ENCODE peak calls at places on chromosomes 16 and 17, in nine cellular contexts. J is ACHN, O is HuH-7, E is EL, A is NCI-H1694, R is IMR-90, K is choroid plexus epithelial cell, Y is glutamatergic neuron, U is H7. X is an unnamed sample.

GRCh38 chr16:87123356-87124001 is 193.7 kb downstream of the C16orf95 start:
- DNase-seq in Y (no peak), R (no peak), E (peak), K (peak), A (no peak), U (peak), J (no peak), O (no peak), X (no peak)

GRCh38 chr16:75256871-75257343 is 5.5 kb upstream of the BCAR1 start:
- DNase-seq in U (peak), O (no peak), R (peak), J (no peak), A (no peak), K (peak), E (peak), Y (peak), X (no peak)

GRCh38 chr16:10787304-10787703 is 31.3 kb downstream of the TVP23A start:
- DNase-seq in U (no peak), J (no peak), R (no peak), O (no peak), K (no peak), E (no peak), Y (no peak), A (no peak), X (no peak)

GRCh38 chr16:17328971-17329370 is 141.8 kb downstream of the XYLT1 start:
- DNase-seq in E (no peak), K (no peak), A (peak), U (no peak), R (no peak), J (no peak), O (no peak), Y (no peak), X (no peak)

GRCh38 chr17:77601054-77601979 is 357.2 kb upstream of the TNRC6C start:
- DNase-seq in J (no peak), O (no peak), R (no peak), U (peak), Y (no peak), K (no peak), A (no peak), E (no peak), X (no peak)

GRCh38 chr16:85514295-85514600 is 98.9 kb upstream of the GSE1 start:
- DNase-seq in U (no peak), R (peak), J (no peak), O (no peak), Y (no peak), K (no peak), A (peak), E (no peak), X (no peak)

GRCh38 chr17:66985338-66985737 is 20.8 kb downstream of the CACNG4 start:
- DNase-seq in K (no peak), O (no peak), A (no peak), U (no peak), J (no peak), E (no peak), Y (peak), R (no peak), X (no peak)

GRCh38 chr16:73113326-73113720 is 65.4 kb upstream of the ZFHX3 start:
- DNase-seq in R (peak), J (no peak), U (no peak), Y (no peak), A (no peak), O (no peak), K (peak), E (peak), X (no peak)

GRCh38 chr17:47704116-47704515 is 10.2 kb downstream of the TBKBP1 start:
- DNase-seq in E (no peak), Y (no peak), R (no peak), U (no peak), J (no peak), K (no peak), O (no peak), A (no peak), X (no peak)

GRCh38 chr17:71446635-71447034 is 674.2 kb upstream of the SOX9 start:
- DNase-seq in Y (no peak), E (no peak), U (no peak), R (peak), J (no peak), A (no peak), K (no peak), O (no peak), X (no peak)

GRCh38 chr16:27801259-27801945 is 251.5 kb downstream of the KATNIP start:
- DNase-seq in Y (no peak), J (no peak), A (peak), E (no peak), U (no peak), K (no peak), R (no peak), O (no peak), X (no peak)

GRCh38 chr17:49715717-49716279 is 8.0 kb upstream of the SLC35B1 start:
- DNase-seq in Y (no peak), O (no peak), K (no peak), U (no peak), J (no peak), R (no peak), A (no peak), E (no peak), X (no peak)

GRCh38 chr16:22388101-22388644 is 13.8 kb upstream of the CDR2 start:
- DNase-seq in A (no peak), O (no peak), R (peak), Y (no peak), E (no peak), U (no peak), K (peak), J (no peak), X (no peak)

GRCh38 chr17:78120971-78121800 is 7.4 kb downstream of the TMC6 start:
- DNase-seq in E (no peak), Y (no peak), O (no peak), J (no peak), K (no peak), A (no peak), U (peak), R (no peak), X (no peak)

GRCh38 chr17:17694229-17695081 is 13.2 kb downstream of the RAI1 start:
- DNase-seq in U (peak), E (peak), R (peak), Y (peak), A (peak), J (peak), K (peak), O (peak), X (peak)

GRCh38 chr17:6660101-6660500 is 8.5 kb downstream of the C17orf100 start:
- DNase-seq in R (no peak), K (no peak), U (no peak), Y (no peak), A (no peak), E (no peak), O (no peak), J (no peak), X (no peak)

GRCh38 chr17:42522263-42522790 is 13.7 kb upstream of the NAGLU start:
- DNase-seq in U (no peak), J (no peak), E (no peak), Y (no peak), A (no peak), O (no peak), R (no peak), K (no peak), X (no peak)

GRCh38 chr16:66254106-66254505 is 112.4 kb upstream of the CDH5 start:
- DNase-seq in A (no peak), E (no peak), Y (peak), O (no peak), U (no peak), K (no peak), J (no peak), R (no peak), X (no peak)

GRCh38 chr16:9260665-9261064 is 169.2 kb downstream of the HAPSTR1 start:
- DNase-seq in R (no peak), U (no peak), E (no peak), K (no peak), A (no peak), J (no peak), O (no peak), Y (no peak), X (no peak)

GRCh38 chr17:44960654-44961053 is 7.4 kb downstream of the C1QL1 start:
- DNase-seq in E (no peak), K (no peak), R (no peak), U (no peak), Y (no peak), O (no peak), A (no peak), J (no peak), X (no peak)

GRCh38 chr16:22027633-22028032 is 19.7 kb downstream of the MOSMO start:
- DNase-seq in R (no peak), A (no peak), J (no peak), U (no peak), K (peak), O (no peak), E (no peak), Y (no peak), X (no peak)

GRCh38 chr16:86082400-86083030 is 183.6 kb downstream of the IRF8 start:
- DNase-seq in U (no peak), E (no peak), Y (no peak), O (no peak), A (no peak), R (no peak), J (no peak), K (no peak), X (no peak)

GRCh38 chr16:68246121-68246520 is 948 bp downstream of the PLA2G15 start:
- DNase-seq in A (no peak), O (no peak), Y (no peak), J (no peak), E (no peak), R (no peak), U (peak), K (no peak), X (no peak)

GRCh38 chr17:29256735-29257466 is 10.2 kb downstream of the CRYBA1 start:
- DNase-seq in O (no peak), E (peak), J (no peak), Y (no peak), U (no peak), A (no peak), R (peak), K (peak), X (no peak)

GRCh38 chr16:31002810-31003209 is 7.6 kb downstream of the STX1B start:
- DNase-seq in O (no peak), Y (no peak), K (no peak), U (no peak), R (no peak), J (no peak), E (no peak), A (no peak), X (no peak)

GRCh38 chr17:48553190-48553547 is 8.3 kb upstream of the HOXB2 start:
- DNase-seq in Y (no peak), U (no peak), R (no peak), A (no peak), E (no peak), J (no peak), K (no peak), O (no peak), X (no peak)

GRCh38 chr17:32355649-32356377 is 5.9 kb downstream of the ZNF207 start:
- DNase-seq in K (peak), J (no peak), E (no peak), U (peak), O (no peak), Y (no peak), A (no peak), R (no peak), X (no peak)

GRCh38 chr16:1610071-1610840 is 1.6 kb downstream of the IFT140 start:
- DNase-seq in U (peak), K (peak), R (peak), Y (peak), J (peak), A (peak), O (peak), E (peak), X (peak)

GRCh38 chr16:57977418-57978069 is 6.6 kb upstream of the CNGB1 start:
- DNase-seq in R (no peak), A (no peak), Y (no peak), J (peak), E (no peak), K (no peak), O (no peak), U (peak), X (no peak)

X was measured in activated CD8-positive, alpha-beta memory T cell treated with anti-CD3 and anti-CD28 coated beads for 1 hour.